ENCODE peak calls at places on chromosomes 1 and 21, in five cellular contexts. R, J, D, Y and H are unnamed samples. For H3K4me1, the result is how much of the 10 kb centered on the place peaks cover.

GRCh38 chr1:8213676-8214075 is 104.2 kb upstream of the SLC45A1 start:
- DNase-seq in R (no peak), J (no peak), D (no peak), Y (no peak), H (no peak)

GRCh38 chr1:12135612-12136011 is 31.2 kb upstream of the TNFRSF1B start:
- DNase-seq in R (no peak), J (no peak), D (peak), Y (peak), H (peak)

GRCh38 chr21:35976929-35977328 is 83.4 kb downstream of the SETD4 start:
- DNase-seq in R (no peak), J (no peak), D (no peak), Y (no peak), H (no peak)

GRCh38 chr1:27872802-27873665 is 690 bp downstream of the THEMIS2 start:
- DNase-seq in R (peak), J (no peak), D (no peak), Y (no peak), H (peak)

GRCh38 chr1:41496080-41497055 is 11.9 kb upstream of the EDN2 start:
- DNase-seq in R (peak), J (peak), D (peak), Y (peak), H (peak)

GRCh38 chr1:43505077-43505780 is 25.5 kb upstream of the PTPRF start:
- DNase-seq in R (no peak), J (no peak), D (no peak), Y (no peak), H (no peak)

GRCh38 chr1:244255426-244255965 is 196.2 kb downstream of the ADSS2 start:
- DNase-seq in R (no peak), J (no peak), D (no peak), Y (no peak), H (no peak)

GRCh38 chr1:225651376-225651871 is 1.5 kb downstream of the ENAH start:
- DNase-seq in R (no peak), J (no peak), D (no peak), Y (no peak), H (no peak)

GRCh38 chr1:245825128-245825901 is 670.5 kb downstream of the KIF26B start:
- DNase-seq in R (peak), J (no peak), D (peak), Y (peak), H (no peak)

GRCh38 chr1:59136541-59137335 is 160.2 kb upstream of the FGGY start:
- DNase-seq in R (no peak), J (no peak), D (no peak), Y (no peak), H (no peak)

GRCh38 chr1:109993885-109994284 is 9.3 kb downstream of the AHCYL1 start:
- DNase-seq in R (no peak), J (no peak), D (no peak), Y (no peak), H (no peak)

GRCh38 chr1:44717196-44717595 is 13.8 kb downstream of the RNU5D-1 start:
- DNase-seq in R (no peak), J (no peak), D (no peak), Y (no peak), H (no peak)

GRCh38 chr1:168394858-168395257 is 114.2 kb downstream of the TBX19 start:
- DNase-seq in R (no peak), J (no peak), D (no peak), Y (no peak), H (no peak)

GRCh38 chr1:220565670-220566069 is 37.7 kb downstream of the MARK1 start:
- DNase-seq in R (no peak), J (no peak), D (no peak), Y (no peak), H (no peak)

GRCh38 chr1:44592208-44593145 is 81.8 kb downstream of the TMEM53 start:
- DNase-seq in R (peak), J (no peak), D (no peak), Y (no peak), H (no peak)

GRCh38 chr1:23664837-23665795 is 26.5 kb upstream of the RPL11 start:
- DNase-seq in R (no peak), J (no peak), D (no peak), Y (no peak), H (no peak)

GRCh38 chr1:236689713-236690569 is 3.6 kb downstream of the ACTN2 start:
- DNase-seq in R (no peak), J (no peak), D (peak), Y (peak), H (no peak)

GRCh38 chr1:205480349-205481278 is 23.9 kb upstream of the CDK18 start:
- DNase-seq in R (no peak), J (no peak), D (no peak), Y (no peak), H (no peak)

GRCh38 chr21:43703068-43703880 is 15.7 kb upstream of the PDXK start:
- DNase-seq in R (peak), J (no peak), D (peak), Y (peak), H (peak)

GRCh38 chr1:76154213-76154956 is 79.8 kb downstream of the ST6GALNAC3 start:
- DNase-seq in R (peak), J (peak), D (peak), Y (peak), H (peak)

GRCh38 chr21:25324666-25325065 is 282.6 kb downstream of the MRPL39 start:
- DNase-seq in R (no peak), J (no peak), D (no peak), Y (no peak), H (no peak)

DNA sequence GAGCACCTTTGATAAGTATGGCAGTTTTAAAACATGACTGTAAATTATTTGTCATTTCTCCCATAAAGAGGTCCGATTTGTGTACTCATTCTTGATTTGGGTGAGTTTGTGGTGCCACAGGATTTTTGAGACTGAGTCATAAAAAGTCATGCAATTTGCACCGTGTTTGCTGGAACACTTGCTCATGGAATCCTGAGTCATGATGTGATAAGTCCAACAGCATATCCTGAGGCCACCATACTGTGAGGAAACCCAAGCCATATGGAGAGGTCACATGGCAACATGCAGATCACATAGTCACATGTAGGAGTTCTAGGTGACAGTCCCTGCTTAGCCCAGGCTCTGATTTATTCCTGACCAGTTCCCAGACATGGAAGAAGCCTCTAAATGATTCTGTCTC is 40.8 kb upstream of the PRRX1 start:
- DNase-seq in R (no peak), J (no peak), D (no peak), Y (no peak), H (no peak)
- H3K27ac ChIP-seq in R (no peak), J (no peak), D (no peak), Y (no peak), H (no peak)

GRCh38 chr1:150156868-150157603 is 7.3 kb downstream of the PLEKHO1 start:
- DNase-seq in R (no peak), J (peak), D (no peak), Y (no peak), H (peak)
- H3K4me1 ChIP-seq in R (under half), J (half or more), D (under half), Y (half or more), H (under half)

DNA sequence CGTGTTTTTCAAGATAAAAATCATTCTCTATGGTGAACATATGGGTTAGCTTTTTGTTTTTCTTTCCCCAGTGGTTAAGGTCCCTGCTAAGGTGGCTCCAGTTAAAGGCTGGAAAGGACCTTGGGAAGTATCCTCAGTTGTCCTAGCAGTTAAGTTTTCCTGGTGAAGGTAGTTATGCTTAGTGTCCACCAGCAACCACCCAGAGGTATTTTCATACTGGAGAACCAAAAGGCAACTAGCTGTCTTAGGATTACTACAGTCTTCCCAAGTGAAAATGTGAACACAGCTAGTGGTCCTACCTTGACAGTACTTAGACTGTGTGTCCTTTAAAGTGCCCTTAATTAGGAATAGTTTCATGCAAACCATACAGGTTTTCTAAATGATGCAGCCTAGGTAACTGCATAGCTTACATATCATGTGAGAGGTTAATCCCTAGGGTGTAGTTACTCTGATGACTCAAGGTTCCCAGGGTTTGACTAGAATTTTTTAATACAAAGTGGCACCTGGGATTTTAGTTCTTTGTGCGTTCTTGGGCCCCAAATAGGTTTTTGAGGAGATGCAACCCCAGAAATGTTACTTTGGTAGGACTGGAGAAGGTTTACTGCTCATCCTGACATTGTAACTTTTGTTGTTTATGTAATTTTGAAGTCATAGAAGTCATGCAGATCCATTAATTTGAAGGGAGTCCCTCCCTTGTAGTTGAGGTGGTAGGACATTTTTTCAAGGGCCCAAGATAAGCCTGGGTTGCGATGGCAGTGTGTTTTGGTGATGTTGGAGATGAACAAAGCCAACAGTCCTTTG is 36.5 kb downstream of the YY1AP1 start:
- DNase-seq in R (no peak), J (no peak), D (no peak), Y (no peak), H (no peak)
- H3K27ac ChIP-seq in R (no peak), J (peak), D (no peak), Y (no peak), H (no peak)

DNA sequence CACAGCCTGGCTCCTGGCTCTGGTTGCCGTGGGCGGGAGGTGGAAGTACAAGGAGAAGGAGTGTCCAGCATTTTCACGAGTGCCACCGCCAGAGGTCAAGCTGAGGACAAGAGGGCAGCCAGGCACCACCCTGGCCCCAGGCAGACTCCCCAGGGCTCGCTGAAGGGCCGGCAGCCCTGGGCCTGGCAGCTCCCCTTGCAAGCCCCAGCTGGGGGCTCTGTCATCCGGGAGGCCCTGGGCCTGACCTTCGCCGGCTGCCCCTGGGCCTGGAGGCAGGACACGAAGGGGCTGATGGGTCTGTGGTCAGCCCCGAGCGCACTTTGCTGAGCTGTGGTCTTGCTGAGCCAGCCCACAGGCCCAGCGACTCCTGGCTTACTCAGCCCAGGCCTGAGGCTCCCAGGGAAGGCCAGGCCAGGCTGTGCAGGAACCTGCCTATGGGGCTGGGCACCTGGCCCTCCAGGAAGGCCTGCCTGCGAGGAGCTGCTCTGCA is 74.9 kb downstream of the MORN1 start:
- DNase-seq in R (no peak), J (no peak), D (no peak), Y (no peak), H (no peak)
- H3K4me1 ChIP-seq in R (under half), J (under half), D (under half), Y (half or more), H (under half)